ENCODE peak calls at places on chromosomes 4 and X, in nine cellular contexts. K is nephron progenitor cell, U is left lung, X is right atrium auricular region, Z is kidney, G is lower leg skin, Q is breast epithelium, V is tibial nerve, J is mammary epithelial cell. C is an unnamed sample.
A peak's percentile ranks its signal among the peaks of the same experiment; 100 is the strongest.

GRCh38 chrX:12349201-12349600 is 210.9 kb downstream of the FRMPD4 start:
- DNase-seq in K (no peak), U (no peak), X (no peak), Z (no peak), G (no peak), Q (no peak), V (no peak), J (no peak), C (no peak)

GRCh38 chr4:140448162-140448561 is 20.7 kb upstream of the CLGN start:
- DNase-seq in K (no peak), U (no peak), X (no peak), Z (no peak), G (no peak), Q (no peak), V (no peak), J (no peak), C (no peak)

GRCh38 chrX:68754406-68754805 is 74.4 kb upstream of the EFNB1 start:
- DNase-seq in K (no peak), U (no peak), X (peak; percentile 26), Z (no peak), G (peak; percentile 32), Q (no peak), V (no peak), J (no peak), C (no peak)

GRCh38 chr4:5758741-5759140 is 47.7 kb downstream of the EVC start:
- DNase-seq in K (no peak), U (no peak), X (peak; percentile 46), Z (no peak), G (peak; percentile 71), Q (no peak), V (no peak), J (peak; percentile 98), C (no peak)

GRCh38 chrX:110741213-110741796 is 54.3 kb downstream of the CHRDL1 start:
- DNase-seq in K (no peak), U (no peak), X (no peak), Z (no peak), G (no peak), Q (no peak), V (no peak), J (peak; percentile 77), C (no peak)

GRCh38 chr4:48668254-48669017 is 111.6 kb downstream of the FRYL start:
- DNase-seq in K (no peak), U (no peak), X (no peak), Z (no peak), G (no peak), Q (no peak), V (no peak), J (peak; percentile 68), C (no peak)

GRCh38 chrX:29528281-29528680 is 687.1 kb upstream of the MAGEB2 start:
- DNase-seq in K (no peak), U (no peak), X (no peak), Z (no peak), G (no peak), Q (no peak), V (no peak), J (no peak), C (no peak)

GRCh38 chr4:170657761-170658160 is 568.0 kb upstream of the AADAT start:
- DNase-seq in K (no peak), U (no peak), X (no peak), Z (no peak), G (no peak), Q (no peak), V (no peak), J (no peak), C (no peak)

DNA sequence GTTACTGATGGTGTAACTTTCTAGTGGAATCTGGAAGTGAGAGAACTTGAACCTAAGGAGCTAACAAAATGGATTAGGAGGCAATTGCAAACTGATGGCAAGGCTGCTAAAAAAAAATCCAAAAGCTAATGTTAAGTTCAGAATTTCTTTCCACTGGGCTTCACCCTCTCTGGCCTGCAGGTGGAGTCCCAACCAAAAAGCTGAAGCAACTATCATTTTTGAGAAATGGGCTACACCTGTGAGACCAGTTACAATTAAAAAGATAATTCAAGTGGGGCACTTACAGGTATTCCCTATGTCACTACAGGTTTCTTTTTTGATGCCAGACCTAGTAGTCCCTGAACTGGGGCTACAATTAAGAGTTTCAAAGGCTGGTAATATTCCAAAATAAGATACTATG is 142.1 kb upstream of the FTHL17 start:
- DNase-seq in K (peak; percentile 3), U (no peak), X (no peak), Z (no peak), G (no peak), Q (no peak), V (no peak), J (peak; percentile 32), C (no peak)
- TF ChIP-seq CTCF in K (peak; percentile 18), U (no peak), X (peak; percentile 32), Z (peak; percentile 20), G (no peak), Q (no peak), V (peak; percentile 37), J (peak; percentile 74), C (no peak)

GRCh38 chr4:10366628-10367027 is 90.6 kb downstream of the ZNF518B start:
- DNase-seq in K (no peak), U (no peak), X (no peak), Z (no peak), G (no peak), Q (no peak), V (no peak), J (peak; percentile 80), C (no peak)
- TF ChIP-seq CTCF in K (no peak), U (no peak), X (no peak), Z (no peak), G (no peak), Q (no peak), V (no peak), J (no peak), C (no peak)

DNA sequence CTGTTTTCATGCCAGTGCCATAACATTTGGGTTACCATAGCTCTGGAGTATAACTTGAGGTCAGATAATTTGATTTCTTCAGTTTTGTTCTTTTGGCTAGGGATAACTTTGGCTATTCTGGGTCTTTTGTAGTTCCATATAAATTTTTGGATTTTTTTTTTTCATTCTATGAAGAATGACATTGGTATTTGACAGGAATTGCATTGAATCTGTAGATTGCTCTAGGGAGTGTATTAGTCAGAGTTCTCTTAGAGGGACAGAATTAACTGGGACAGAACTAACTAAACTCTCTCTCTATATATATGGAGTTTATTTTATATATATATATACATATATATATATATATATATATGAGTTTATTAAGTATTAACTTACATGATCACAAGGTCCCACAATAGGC is 32.2 kb upstream of the SLIT2 start:
- DNase-seq in K (no peak), U (no peak), X (no peak), Z (no peak), G (no peak), Q (no peak), V (no peak), J (no peak), C (no peak)
- TF ChIP-seq CTCF in K (no peak), U (no peak), X (no peak), Z (no peak), G (no peak), Q (no peak), V (no peak), J (no peak), C (no peak)

GRCh38 chr4:145819246-145820181 is 119.1 kb downstream of the ZNF827 start:
- DNase-seq in K (no peak), U (no peak), X (no peak), Z (no peak), G (no peak), Q (no peak), V (no peak), J (no peak), C (peak; percentile 44)
- TF ChIP-seq CTCF in K (no peak), U (no peak), X (no peak), Z (no peak), G (no peak), Q (no peak), V (no peak), J (no peak), C (no peak)

DNA sequence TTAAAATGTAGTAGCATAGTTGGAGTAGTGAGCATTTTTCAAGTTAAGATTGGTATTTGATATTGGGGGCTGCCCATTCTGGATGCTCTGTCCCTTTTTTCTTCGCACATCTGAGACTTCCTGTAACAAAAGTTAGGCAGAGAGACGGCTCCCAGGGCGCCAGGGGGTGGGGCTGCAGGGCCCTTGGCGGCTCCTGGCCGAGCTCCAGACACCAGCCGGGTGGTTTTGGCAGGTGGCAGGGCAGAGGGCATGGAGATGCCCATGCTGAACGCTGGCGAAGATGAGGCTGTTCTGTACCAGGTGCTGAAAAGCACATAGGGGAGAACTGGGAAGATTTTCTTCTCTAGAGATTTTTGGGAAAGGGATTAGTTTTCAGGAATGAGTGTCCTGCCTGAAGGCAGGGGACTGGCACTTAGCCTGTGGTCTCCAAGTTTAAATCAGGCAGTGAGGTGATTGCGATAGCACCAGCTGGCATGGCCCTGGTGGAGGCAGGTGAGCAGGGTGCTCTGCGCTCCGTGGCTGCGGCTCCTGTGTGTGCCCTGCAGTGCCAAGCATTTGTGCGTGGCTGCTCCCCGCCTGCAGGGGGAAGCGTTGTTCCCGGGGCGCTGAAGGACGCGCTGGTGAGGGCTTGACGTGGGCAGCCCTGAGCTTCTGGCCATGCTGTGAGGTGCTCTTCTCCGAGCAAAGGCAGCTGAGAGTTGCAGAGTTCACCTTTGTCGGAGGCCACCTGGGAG is 23.6 kb upstream of the HGFAC start:
- DNase-seq in K (no peak), U (peak; percentile 71), X (no peak), Z (peak; percentile 55), G (peak; percentile 72), Q (no peak), V (no peak), J (no peak), C (peak; percentile 78)
- TF ChIP-seq CTCF in K (no peak), U (no peak), X (no peak), Z (no peak), G (no peak), Q (no peak), V (no peak), J (peak; percentile 9), C (peak; percentile 48)

GRCh38 chrX:85114776-85115175 is 111.1 kb downstream of the APOOL start:
- DNase-seq in K (no peak), U (no peak), X (no peak), Z (no peak), G (no peak), Q (no peak), V (no peak), J (no peak), C (no peak)
- TF ChIP-seq CTCF in K (no peak), U (no peak), X (no peak), Z (no peak), G (no peak), Q (no peak), V (no peak), J (no peak), C (no peak)

DNA sequence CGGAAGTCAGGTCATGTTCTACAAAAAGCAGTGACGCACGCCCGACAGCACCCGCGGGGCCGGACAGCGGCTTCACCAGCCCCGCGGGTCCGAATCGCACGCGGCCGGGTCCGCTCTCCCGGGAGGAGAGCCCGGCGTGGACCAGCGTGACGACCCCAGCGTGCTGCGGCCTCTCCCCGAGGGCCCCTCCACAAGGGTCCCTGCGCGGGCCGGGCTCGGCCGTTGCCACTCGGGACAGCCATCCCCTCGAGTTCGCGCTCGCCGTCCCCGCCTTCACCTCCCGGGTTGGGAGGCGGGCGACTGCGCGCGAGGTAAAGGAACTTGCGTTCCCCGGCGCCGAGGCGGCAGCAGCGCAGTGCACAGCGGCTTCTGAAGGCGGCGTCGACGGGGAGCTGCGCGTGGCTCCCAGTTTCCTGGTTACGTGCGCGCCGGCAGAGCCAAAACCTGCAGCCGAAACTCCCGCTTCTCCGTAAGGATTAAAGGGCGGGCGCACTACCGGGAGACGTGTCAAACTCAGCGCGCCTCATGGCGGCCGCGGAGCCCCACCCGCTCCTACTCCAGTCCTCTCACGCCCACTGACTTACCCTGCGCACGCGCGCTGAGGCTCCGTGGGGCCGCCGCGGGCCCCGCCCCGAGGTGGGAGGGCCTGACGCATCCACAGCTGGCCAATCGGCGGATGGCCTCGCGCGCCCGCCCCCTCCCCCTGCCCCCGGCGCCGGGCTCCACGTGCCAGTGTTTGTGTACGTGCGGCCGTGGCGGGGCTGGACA is 416 bp upstream of the LRP2BP start:
- DNase-seq in K (peak; percentile 96), U (peak; percentile 99), X (peak; percentile 98), Z (peak; percentile 99), G (peak; percentile 100), Q (peak; percentile 98), V (peak; percentile 91), J (peak; percentile 99), C (peak; percentile 98)
- TF ChIP-seq CTCF in K (no peak), U (no peak), X (no peak), Z (peak; percentile 2), G (no peak), Q (no peak), V (peak; percentile 33), J (no peak), C (no peak)

C was measured in gastrocnemius medialis.